ENCODE peak calls at places on chromosomes 3 and 15, in eight cellular contexts. Y is endothelial cell; O is body of pancreas; T is aorta; B is T follicular helper cell; A is right atrium auricular region; U is stimulated activated CD4-positive, alpha-beta T cell treated with anti-CD3 and anti-CD28 coated beads, Interleukin-12 subunit alpha, Interleukin-12 subunit beta, amount 100 ng/mL, for 48 hours; V is GM23338. L is an unnamed sample.

GRCh38 chr3:25783661-25784512 is 644 bp upstream of the NGLY1 start:
- DNase-seq in Y (no peak), O (no peak), T (peak), B (no peak), A (no peak), U (no peak), V (peak), L (no peak)

GRCh38 chr3:168498194-168498593 is 402.5 kb upstream of the GOLIM4 start:
- DNase-seq in Y (no peak), O (no peak), T (no peak), B (no peak), A (no peak), U (no peak), V (no peak), L (no peak)

GRCh38 chr3:169772530-169772950 is 656 bp upstream of the MYNN start:
- DNase-seq in Y (peak), O (peak), T (peak), B (no peak), A (peak), U (peak), V (peak), L (peak)

GRCh38 chr3:194185225-194185624 is 49.3 kb downstream of the HES1 start:
- DNase-seq in Y (no peak), O (no peak), T (no peak), B (no peak), A (no peak), U (no peak), V (no peak), L (no peak)

GRCh38 chr3:47113669-47114365 is 50.1 kb downstream of the SETD2 start:
- DNase-seq in Y (no peak), O (no peak), T (no peak), B (no peak), A (no peak), U (no peak), V (peak), L (no peak)

GRCh38 chr15:50137330-50137761 is 18.3 kb upstream of the ATP8B4 start:
- DNase-seq in Y (no peak), O (no peak), T (no peak), B (no peak), A (no peak), U (peak), V (no peak), L (no peak)

GRCh38 chr3:49469037-49469875 is 811 bp upstream of the DAG1 start:
- DNase-seq in Y (peak), O (peak), T (peak), B (no peak), A (peak), U (no peak), V (peak), L (no peak)

GRCh38 chr15:76994001-76994400 is 925 bp upstream of the PSTPIP1 start:
- DNase-seq in Y (no peak), O (peak), T (peak), B (no peak), A (no peak), U (peak), V (no peak), L (no peak)

GRCh38 chr15:42772126-42772525 is 35.2 kb upstream of the CDAN1 start:
- DNase-seq in Y (no peak), O (no peak), T (peak), B (no peak), A (no peak), U (no peak), V (no peak), L (no peak)

GRCh38 chr3:13072239-13073041 is 789 bp downstream of the IQSEC1 start:
- DNase-seq in Y (no peak), O (no peak), T (peak), B (no peak), A (no peak), U (no peak), V (peak), L (no peak)

GRCh38 chr3:127226946-127227842 is 34.3 kb downstream of the PRR23E start:
- DNase-seq in Y (no peak), O (no peak), T (no peak), B (no peak), A (no peak), U (peak), V (peak), L (no peak)